ENCODE peak calls at places on chromosome 21, in five cellular contexts. A is thyroid gland, X is left ventricle myocardium inferior, T is mesendoderm, Z is breast epithelium. C is an unnamed sample. For H3K36me3, the result is how much of the 10 kb centered on the place peaks cover.

GRCh38 chr21:15034126-15034848 is 30.5 kb downstream of the NRIP1 start:
- DNase-seq in T (no peak), Z (no peak), X (no peak), A (no peak), C (no peak)

GRCh38 chr21:31564439-31564838 is 95.1 kb upstream of the SOD1 start:
- DNase-seq in A (no peak), T (peak), X (no peak), Z (no peak), C (no peak)

GRCh38 chr21:37060296-37060695 is 12.6 kb downstream of the PIGP start:
- DNase-seq in X (no peak), T (peak), Z (no peak), A (no peak), C (peak)

GRCh38 chr21:27423073-27423472 is 456.2 kb upstream of the ADAMTS5 start:
- DNase-seq in T (peak), X (peak), Z (peak), A (no peak), C (no peak)

GRCh38 chr21:15209224-15209623 is 144.4 kb upstream of the NRIP1 start:
- DNase-seq in A (no peak), T (no peak), X (no peak), Z (no peak), C (no peak)

GRCh38 chr21:25733859-25734653 is 648 bp downstream of the ATP5PF start:
- DNase-seq in X (no peak), Z (no peak), T (peak), A (peak), C (peak)

GRCh38 chr21:14321042-14321441 is 61.9 kb downstream of the HSPA13 start:
- DNase-seq in Z (no peak), T (no peak), A (no peak), X (no peak), C (no peak)

GRCh38 chr21:34693192-34693810 is 24.5 kb downstream of the CLIC6 start:
- DNase-seq in X (no peak), A (peak), Z (no peak), T (peak), C (peak)

GRCh38 chr21:46079357-46080170 is 18.3 kb upstream of the COL6A2 start:
- DNase-seq in A (no peak), T (no peak), X (no peak), Z (no peak), C (no peak)

GRCh38 chr21:35984654-35985366 is 75.5 kb downstream of the SETD4 start:
- DNase-seq in X (no peak), T (peak), Z (no peak), A (no peak), C (no peak)

GRCh38 chr21:30340714-30341573 is 3.5 kb upstream of the KRTAP27-1 start:
- DNase-seq in X (no peak), A (peak), Z (no peak), T (peak), C (no peak)

GRCh38 chr21:21232320-21232719 is 234.1 kb downstream of the NCAM2 start:
- DNase-seq in T (peak), X (no peak), Z (no peak), A (peak), C (no peak)

GRCh38 chr21:20603236-20603635 is 395.0 kb upstream of the NCAM2 start:
- DNase-seq in X (no peak), T (no peak), Z (no peak), A (no peak), C (no peak)

GRCh38 chr21:36608251-36608650 is 90.7 kb upstream of the SIM2 start:
- DNase-seq in X (no peak), A (no peak), T (no peak), Z (no peak), C (no peak)

GRCh38 chr21:17386498-17386897 is 126.3 kb upstream of the CXADR start:
- DNase-seq in A (no peak), Z (no peak), X (no peak), T (peak), C (no peak)

GRCh38 chr21:25370311-25370744 is 237.0 kb downstream of the MRPL39 start:
- DNase-seq in Z (no peak), A (no peak), T (peak), X (no peak), C (no peak)

GRCh38 chr21:35530726-35531125 is 481.6 kb upstream of the RUNX1 start:
- DNase-seq in A (no peak), X (no peak), Z (no peak), T (no peak), C (no peak)

GRCh38 chr21:16330340-16331319 is 600.8 kb downstream of the USP25 start:
- DNase-seq in A (peak), Z (no peak), X (no peak), T (peak), C (peak)

GRCh38 chr21:17436626-17437111 is 76.2 kb upstream of the CXADR start:
- DNase-seq in Z (no peak), X (no peak), A (no peak), T (peak), C (peak)

GRCh38 chr21:31351438-31351837 is 7.4 kb upstream of the TIAM1 start:
- DNase-seq in X (no peak), Z (no peak), T (peak), A (no peak), C (no peak)

GRCh38 chr21:16084776-16085364 is 355.1 kb downstream of the USP25 start:
- DNase-seq in T (no peak), Z (no peak), X (peak), A (peak), C (no peak)

GRCh38 chr21:40416572-40416971 is 430.4 kb downstream of the DSCAM start:
- DNase-seq in A (no peak), T (no peak), Z (no peak), X (no peak), C (no peak)

GRCh38 chr21:20739421-20739820 is 258.8 kb upstream of the NCAM2 start:
- DNase-seq in A (no peak), X (no peak), T (peak), Z (no peak), C (peak)

GRCh38 chr21:25307489-25307888 is 299.8 kb downstream of the MRPL39 start:
- DNase-seq in A (no peak), Z (no peak), T (no peak), X (no peak), C (no peak)

GRCh38 chr21:25558123-25558522 is 49.2 kb downstream of the MRPL39 start:
- DNase-seq in X (no peak), Z (no peak), T (no peak), A (no peak), C (no peak)

GRCh38 chr21:25639922-25640670 is 1.0 kb downstream of the JAM2 start:
- DNase-seq in A (peak), X (peak), Z (no peak), T (peak), C (peak)

GRCh38 chr21:14072761-14073535 is 137.8 kb downstream of the LIPI start:
- DNase-seq in T (no peak), Z (no peak), X (no peak), A (no peak), C (no peak)

GRCh38 chr21:28337319-28337718 is 655.4 kb downstream of the LTN1 start:
- DNase-seq in A (no peak), X (no peak), T (peak), Z (no peak), C (no peak)

GRCh38 chr21:16588433-16588860 is 858.7 kb downstream of the USP25 start:
- DNase-seq in T (peak), A (peak), X (peak), Z (peak), C (no peak)

DNA sequence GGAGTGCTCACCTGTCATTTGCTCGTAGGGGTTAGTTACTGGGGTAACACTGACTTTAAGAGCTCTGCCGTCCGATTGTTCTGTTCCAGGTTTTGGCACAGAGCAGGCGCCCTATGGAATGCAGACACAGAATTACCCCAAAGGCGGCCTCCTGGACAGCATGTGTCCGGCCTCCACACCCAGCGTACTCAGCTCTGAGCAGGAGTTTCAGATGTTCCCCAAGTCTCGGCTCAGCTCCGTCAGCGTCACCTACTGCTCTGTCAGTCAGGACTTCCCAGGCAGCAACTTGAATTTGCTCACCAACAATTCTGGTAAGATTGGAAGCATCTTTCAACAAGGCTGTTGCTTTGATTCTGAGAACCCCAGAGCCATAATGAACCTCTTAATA is 12.6 kb downstream of the ETS2 start:
- DNase-seq in X (no peak), Z (no peak), A (no peak), T (no peak), C (no peak)
- H3K36me3 ChIP-seq in X (half or more), Z (under half), A (half or more), T (under half), C (half or more)

GRCh38 chr21:43353282-43354010 is 73.5 kb downstream of the SIK1 start:
- DNase-seq in T (no peak), Z (no peak), X (no peak), A (no peak), C (no peak)
- H3K4me3 ChIP-seq in T (no peak), Z (no peak), X (no peak), A (no peak), C (no peak)

GRCh38 chr21:42238185-42238934 is 19.4 kb downstream of the ABCG1 start:
- DNase-seq in A (no peak), Z (no peak), X (peak), T (no peak), C (no peak)
- H3K36me3 ChIP-seq in A (under half), Z (under half), X (under half), T (under half), C (under half)

GRCh38 chr21:44888581-44889550 is 15.4 kb upstream of the PTTG1IP start:
- DNase-seq in A (no peak), T (no peak), X (peak), Z (no peak), C (no peak)
- H3K4me3 ChIP-seq in A (no peak), T (no peak), X (no peak), Z (no peak), C (no peak)

DNA sequence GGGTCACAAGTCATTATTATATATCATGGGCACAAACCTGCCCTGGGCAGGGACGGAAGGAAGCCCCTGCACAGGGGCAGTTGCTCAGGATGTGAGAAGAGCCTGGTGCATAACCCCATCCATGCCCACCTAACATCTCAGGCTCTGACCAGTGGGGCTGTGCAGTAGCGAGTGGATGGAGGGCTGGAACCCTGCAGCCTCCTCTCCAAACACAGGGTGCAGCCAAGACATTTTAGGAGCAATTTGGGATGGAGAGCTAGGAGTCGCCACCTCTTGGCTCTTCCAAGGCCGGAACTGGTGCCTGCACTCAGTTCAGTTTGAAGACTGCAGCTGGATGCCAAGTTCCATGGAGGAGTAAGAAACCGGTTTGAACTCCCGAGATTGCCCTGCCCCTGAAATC is 2.8 kb downstream of the MX1 start:
- DNase-seq in T (no peak), Z (no peak), A (no peak), X (no peak), C (no peak)
- H3K36me3 ChIP-seq in T (under half), Z (under half), A (under half), X (under half), C (under half)

DNA sequence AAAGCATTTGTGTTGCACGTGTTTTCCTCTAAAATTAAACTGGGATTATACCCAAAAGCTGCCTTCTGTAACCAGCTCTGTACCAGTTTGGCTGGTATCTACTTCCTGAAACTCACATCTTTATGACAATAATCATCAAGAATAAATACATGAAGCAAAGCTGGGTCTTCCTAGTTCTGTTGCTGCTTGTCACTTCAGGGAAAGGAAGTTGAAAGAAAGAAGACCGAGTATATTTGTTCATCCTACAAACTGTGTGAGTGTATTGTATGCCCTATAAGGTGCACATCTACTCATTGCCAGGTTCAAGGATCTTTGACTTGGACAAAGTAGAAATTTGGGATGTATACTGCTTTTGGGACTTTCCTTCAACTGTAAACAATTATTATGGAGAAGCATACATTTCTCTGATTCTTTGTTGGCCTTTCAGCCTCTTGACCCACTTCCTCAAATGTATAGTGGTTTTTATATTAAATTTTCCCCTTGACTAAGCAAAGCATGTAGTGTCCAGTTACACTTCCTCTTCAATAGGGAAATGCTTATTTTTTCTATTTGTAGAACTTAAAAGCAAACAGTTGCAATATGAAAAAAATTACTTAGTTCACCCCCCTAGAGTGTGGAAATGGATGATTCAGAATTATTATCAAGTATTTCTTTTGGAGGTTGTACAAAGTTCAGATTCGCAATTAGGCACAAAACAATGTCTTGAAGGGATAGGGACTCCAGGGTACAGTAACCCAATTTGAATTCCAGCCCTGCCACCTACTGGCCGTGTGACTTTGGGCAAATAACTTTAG is 28.9 kb upstream of the IFNGR2 start:
- DNase-seq in T (peak), Z (no peak), X (peak), A (peak), C (peak)
- H3K4me3 ChIP-seq in T (no peak), Z (no peak), X (no peak), A (no peak), C (no peak)

GRCh38 chr21:43686811-43687565 is 27.6 kb downstream of the RRP1B start:
- DNase-seq in X (no peak), T (no peak), Z (no peak), A (no peak), C (no peak)
- H3K36me3 ChIP-seq in X (half or more), T (under half), Z (under half), A (half or more), C (half or more)